ENCODE peak calls at places on chromosomes 5 and 9, in four cellular contexts. X is Panc1, C is left ventricle myocardium inferior, L is astrocyte. P is an unnamed sample.

GRCh38 chr5:78497573-78498533 is 137.4 kb downstream of the SCAMP1 start:
- DNase-seq in X (no peak), L (peak), C (no peak), P (no peak)

GRCh38 chr5:34765662-34766061 is 73.3 kb upstream of the TTC23L start:
- DNase-seq in X (no peak), L (no peak), C (no peak), P (no peak)

GRCh38 chr5:131977212-131977604 is 31.7 kb upstream of the MEIKIN start:
- DNase-seq in L (no peak), C (no peak), X (no peak), P (no peak)

GRCh38 chr9:125822160-125822559 is 75.0 kb downstream of the PBX3 start:
- DNase-seq in X (no peak), L (no peak), C (no peak), P (no peak)

GRCh38 chr9:134258828-134259546 is 67.3 kb upstream of the RXRA start:
- DNase-seq in C (peak), X (no peak), L (no peak), P (no peak)

GRCh38 chr9:72352911-72353388 is 12.1 kb downstream of the ZFAND5 start:
- DNase-seq in C (no peak), L (peak), X (no peak), P (peak)

GRCh38 chr9:35829084-35829763 is at the start of gene TMEM8B:
- DNase-seq in X (no peak), C (peak), L (peak), P (peak)

GRCh38 chr9:111474385-111474784 is 9.8 kb downstream of the ECPAS start:
- DNase-seq in C (no peak), L (no peak), X (no peak), P (no peak)

GRCh38 chr5:107821288-107821687 is 150.6 kb upstream of the EFNA5 start:
- DNase-seq in X (no peak), C (no peak), L (no peak), P (no peak)

GRCh38 chr9:20561542-20561941 is 60.8 kb downstream of the MLLT3 start:
- DNase-seq in C (no peak), L (no peak), X (no peak), P (no peak)

GRCh38 chr9:20558609-20559016 is 63.7 kb downstream of the MLLT3 start:
- DNase-seq in X (no peak), C (no peak), L (peak), P (peak)

GRCh38 chr9:20559236-20559896 is 62.9 kb downstream of the MLLT3 start:
- DNase-seq in X (no peak), L (no peak), C (no peak), P (no peak)

GRCh38 chr9:20557286-20557685 is 65.0 kb downstream of the MLLT3 start:
- DNase-seq in C (no peak), X (no peak), L (no peak), P (no peak)

DNA sequence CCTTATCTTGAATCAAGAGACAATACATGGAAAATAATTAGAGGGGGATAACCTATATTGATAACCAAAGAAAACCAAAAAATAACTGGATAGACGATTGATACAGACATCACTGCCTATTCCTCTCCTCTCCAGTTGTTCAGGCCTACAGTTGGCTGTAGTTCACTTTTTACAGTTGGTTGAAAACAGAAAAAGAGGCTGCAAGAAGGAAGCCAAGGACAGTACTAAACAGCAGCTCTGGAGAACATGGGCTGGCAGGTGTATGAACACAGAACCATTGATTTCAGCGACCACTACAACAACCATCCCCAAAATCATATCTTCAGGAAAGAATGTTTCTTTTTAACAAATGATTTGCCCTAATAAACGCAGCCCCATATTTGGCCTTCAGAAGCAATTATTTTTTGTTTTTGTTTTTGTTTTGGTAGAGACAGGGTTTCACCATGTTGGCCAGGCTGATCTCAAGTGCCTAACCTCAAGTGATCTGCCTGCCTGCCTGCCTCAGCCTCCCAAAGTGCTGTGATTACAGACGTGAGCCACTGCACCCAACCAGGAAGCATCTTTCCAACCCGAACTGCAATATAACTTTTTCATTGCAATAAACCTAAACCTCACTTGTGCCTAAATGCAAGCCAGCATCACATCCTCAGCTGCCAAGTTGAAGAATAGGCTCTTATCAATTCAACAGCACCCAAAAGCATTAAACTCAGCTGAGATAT is 64.2 kb downstream of the MLLT3 start:
- DNase-seq in X (no peak), L (no peak), C (no peak), P (no peak)
- H3K4me3 ChIP-seq in X (no peak), L (no peak), C (no peak), P (no peak)

GRCh38 chr9:136805207-136805740 is 2.5 kb upstream of the RABL6 start:
- DNase-seq in L (no peak), X (no peak), C (no peak), P (no peak)
- TF ChIP-seq CTCF in L (no peak), X (no peak), C (no peak), P (no peak)

GRCh38 chr9:136086951-136087740 is 7.9 kb downstream of the NACC2 start:
- DNase-seq in X (no peak), C (peak), L (no peak), P (no peak)
- H3K4me3 ChIP-seq in X (no peak), C (peak), L (no peak), P (no peak)

DNA sequence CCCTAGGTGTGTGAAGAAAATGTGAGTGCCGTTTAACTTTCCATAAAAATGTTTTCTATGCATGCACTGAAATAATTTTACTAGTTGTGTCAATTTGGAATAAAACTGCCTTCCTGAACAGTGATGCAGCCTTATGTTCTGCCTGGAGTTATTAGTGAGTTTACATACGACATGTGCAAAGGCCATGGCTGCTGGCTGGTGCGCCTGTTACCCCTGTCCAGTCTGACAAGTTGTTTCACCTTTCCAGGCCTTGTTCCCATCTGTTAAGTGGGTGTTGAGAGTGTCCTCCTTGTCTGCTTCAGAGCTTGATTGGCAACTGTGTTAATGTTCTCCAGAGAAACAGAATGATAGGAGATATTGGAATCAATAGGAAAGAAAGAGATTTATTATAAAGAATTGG is 60.6 kb downstream of the TJP2 start:
- DNase-seq in L (no peak), C (no peak), X (no peak), P (no peak)
- TF ChIP-seq CTCF in L (no peak), C (no peak), X (no peak), P (no peak)

DNA sequence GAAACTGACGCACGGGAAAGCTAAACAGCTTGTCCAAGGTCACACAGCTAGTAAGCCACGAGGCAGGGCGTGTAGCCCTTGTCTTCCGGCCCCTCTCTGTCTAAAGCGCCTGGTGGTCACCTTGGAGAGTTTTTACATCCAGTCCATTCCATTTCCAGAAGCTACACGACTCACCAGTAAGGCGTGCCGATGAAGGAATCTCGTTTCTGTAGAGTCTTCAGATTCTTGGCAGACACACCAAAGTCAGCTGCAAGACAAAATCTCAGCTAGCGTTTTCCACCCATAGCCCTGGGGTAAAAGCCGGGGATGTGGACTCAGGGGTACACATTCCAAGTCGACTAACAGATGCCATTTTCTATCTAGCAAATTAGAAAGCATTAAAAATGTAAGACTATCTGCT is 80.4 kb downstream of the STK10 start:
- DNase-seq in L (peak), C (no peak), X (no peak), P (peak)
- H3K4me3 ChIP-seq in L (peak), C (peak), X (no peak), P (no peak)

P was measured in choroid plexus epithelial cell.